ENCODE peak calls at places on chromosomes 4 and X, in four cellular contexts. R is naive thymus-derived CD4-positive, alpha-beta T cell; Q is mammary epithelial cell; Y is fibroblast of lung. P is an unnamed sample.

GRCh38 chr4:28686618-28687017 is 1826.0 kb downstream of the STIM2 start:
- DNase-seq in R (no peak), Q (peak; percentile 45), Y (peak; percentile 9), P (peak; percentile 12)

GRCh38 chrX:135388841-135389240 is 32.9 kb upstream of the SMIM10L2A start:
- DNase-seq in R (no peak), Q (no peak), Y (no peak), P (no peak)

GRCh38 chr4:148058160-148058859 is 326.4 kb downstream of the ARHGAP10 start:
- DNase-seq in R (no peak), Q (no peak), Y (no peak), P (no peak)

GRCh38 chr4:77347341-77347740 is 190.3 kb downstream of the CCNG2 start:
- DNase-seq in R (no peak), Q (no peak), Y (no peak), P (no peak)

GRCh38 chrX:129108936-129109335 is 414.4 kb downstream of the SMARCA1 start:
- DNase-seq in R (no peak), Q (no peak), Y (no peak), P (no peak)

GRCh38 chr4:8831221-8832129 is 40.2 kb downstream of the HMX1 start:
- DNase-seq in R (no peak), Q (no peak), Y (no peak), P (peak; percentile 24)

GRCh38 chrX:112761239-112762207 is 79.1 kb downstream of the AMOT start:
- DNase-seq in R (no peak), Q (no peak), Y (no peak), P (no peak)

GRCh38 chr4:94813221-94813620 is 55.5 kb downstream of the BMPR1B start:
- DNase-seq in R (no peak), Q (no peak), Y (no peak), P (no peak)

GRCh38 chr4:138938371-138938699 is 77.2 kb upstream of the NOCT start:
- DNase-seq in R (no peak), Q (peak; percentile 48), Y (peak; percentile 54), P (peak; percentile 43)

GRCh38 chr4:69830529-69831269 is 29.2 kb downstream of the SULT1E1 start:
- DNase-seq in R (no peak), Q (peak; percentile 34), Y (peak; percentile 27), P (no peak)

GRCh38 chr4:39446842-39447573 is 11.7 kb downstream of the RPL9 start:
- DNase-seq in R (peak; percentile 51), Q (peak; percentile 43), Y (peak; percentile 59), P (peak; percentile 77)

GRCh38 chrX:105136786-105137185 is 83.7 kb downstream of the TEX13A start:
- DNase-seq in R (no peak), Q (peak; percentile 69), Y (no peak), P (no peak)

GRCh38 chr4:153140294-153140693 is 63.9 kb upstream of the TRIM2 start:
- DNase-seq in R (no peak), Q (peak; percentile 35), Y (peak; percentile 70), P (no peak)

GRCh38 chr4:4410271-4410670 is 23.4 kb downstream of the NSG1 start:
- DNase-seq in R (no peak), Q (no peak), Y (no peak), P (no peak)

GRCh38 chr4:786861-787300 is 39.0 kb downstream of the CPLX1 start:
- DNase-seq in R (no peak), Q (no peak), Y (no peak), P (peak; percentile 78)
- H3K4me3 ChIP-seq in R (no peak overlapping the region), Q (no peak overlapping the region), Y (no peak overlapping the region), P (no peak overlapping the region)

DNA sequence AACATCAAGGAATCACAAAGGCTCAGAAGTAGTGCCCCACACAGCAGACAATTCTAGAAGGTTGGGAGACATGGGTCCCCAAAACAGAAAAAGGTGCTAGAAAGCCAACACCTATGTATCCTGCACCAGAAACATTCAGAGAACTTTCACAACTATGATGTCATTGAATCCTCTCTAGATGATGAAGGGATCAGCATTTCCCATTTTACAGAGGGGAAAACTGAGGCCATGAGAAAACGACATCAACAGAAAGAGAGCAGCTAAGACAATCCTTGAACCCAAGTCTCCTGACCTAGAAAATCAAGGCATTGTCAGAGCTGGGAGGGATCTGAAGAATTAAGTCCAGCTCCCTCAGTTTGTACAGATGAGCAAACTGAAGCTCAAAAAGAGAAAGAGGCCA is 3.3 kb downstream of the KCND1 start:
- DNase-seq in R (no peak), Q (no peak), Y (no peak), P (no peak)
- H3K27me3 ChIP-seq in R (no peaks in the 10 kb centered on the region), Q (no peaks in the 10 kb centered on the region), Y (no peaks in the 10 kb centered on the region), P (no peaks in the 10 kb centered on the region)

DNA sequence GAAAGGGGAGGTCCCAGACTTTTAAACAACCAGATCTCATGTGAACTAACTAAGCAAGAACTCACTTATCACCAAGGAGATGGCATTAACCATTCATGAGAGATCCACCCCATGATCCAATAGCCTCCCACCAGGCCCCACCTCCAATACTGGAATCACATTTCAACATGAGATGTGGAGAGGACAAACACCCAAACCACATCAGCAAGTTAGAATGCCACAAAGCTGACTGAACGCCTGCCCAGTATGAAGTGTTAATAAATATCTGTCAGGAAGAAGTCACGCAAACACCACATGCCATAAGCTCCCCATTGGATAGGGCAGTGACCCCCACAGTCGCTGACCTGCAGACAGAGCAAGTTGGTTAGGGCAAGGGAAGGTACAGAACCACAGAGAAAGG is 14.3 kb downstream of the SLC10A6 start:
- DNase-seq in R (no peak), Q (peak; percentile 57), Y (peak; percentile 86), P (no peak)
- H3K36me3 ChIP-seq in R (no peaks in the 10 kb centered on the region), Q (no peaks in the 10 kb centered on the region), Y (no peaks in the 10 kb centered on the region), P (no peaks in the 10 kb centered on the region)

GRCh38 chrX:6228720-6229119 is at the start of gene NLGN4X:
- DNase-seq in R (no peak), Q (no peak), Y (peak; percentile 29), P (peak; percentile 74)

GRCh38 chrX:6226053-6226645 is 2.5 kb downstream of the NLGN4X start:
- DNase-seq in R (no peak), Q (peak; percentile 15), Y (peak; percentile 6), P (peak; percentile 79)

GRCh38 chrX:6225307-6226052 is 3.2 kb downstream of the NLGN4X start:
- DNase-seq in R (no peak), Q (peak; percentile 5), Y (peak; percentile 13), P (peak; percentile 15)

GRCh38 chrX:6227445-6227820 is 1.2 kb downstream of the NLGN4X start:
- DNase-seq in R (no peak), Q (no peak), Y (peak; percentile 3), P (peak; percentile 32)

DNA sequence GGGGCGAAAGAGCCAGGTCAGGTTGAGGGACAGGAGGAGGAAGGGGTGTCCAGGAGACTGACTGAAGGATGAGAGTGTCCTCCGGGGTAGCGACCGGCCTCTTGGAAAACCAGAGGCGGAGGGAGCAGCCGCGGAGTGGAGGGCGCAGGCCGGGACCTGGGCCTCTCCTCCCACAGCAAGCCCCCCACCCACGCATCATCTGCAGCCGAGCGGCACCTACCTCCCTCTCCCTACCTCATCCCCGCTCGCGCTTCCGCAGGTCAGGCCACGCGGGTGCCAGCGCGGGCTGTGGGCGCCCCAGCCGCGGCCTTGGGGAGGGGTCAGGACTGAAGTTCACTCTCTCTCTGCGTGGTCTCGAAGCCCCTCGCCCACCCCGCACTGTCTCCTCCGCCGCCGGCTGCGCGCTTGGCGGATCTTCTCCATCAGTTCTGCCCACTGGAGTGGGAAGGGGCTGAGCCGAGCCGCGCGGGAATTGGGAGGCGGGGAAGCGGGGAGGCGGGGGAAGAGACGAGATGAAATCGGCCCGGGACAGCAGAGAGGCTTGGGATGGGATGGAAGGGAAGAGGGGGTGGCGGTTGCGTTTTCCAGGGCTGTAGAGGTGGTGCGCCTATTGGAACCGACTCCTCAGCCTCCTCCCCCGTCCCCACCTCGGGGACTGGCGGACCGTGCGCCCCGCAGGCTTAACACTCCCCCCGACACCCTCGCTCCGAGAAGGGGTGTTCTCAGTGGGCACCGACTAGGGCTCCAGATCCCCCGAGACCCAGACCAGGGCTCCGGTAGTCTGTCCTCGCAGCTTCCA is 1.8 kb downstream of the NLGN4X start:
- DNase-seq in R (no peak), Q (no peak), Y (peak; percentile 11), P (peak; percentile 75)
- H3K4me3 ChIP-seq in R (no peak overlapping the region), Q (peak overlapping the region; percentile 30), Y (no peak overlapping the region), P (peak overlapping the region; percentile 94)

GRCh38 chr4:42397256-42397634 is at the start of gene SHISA3:
- DNase-seq in R (no peak), Q (no peak), Y (peak; percentile 19), P (peak; percentile 80)
- H3K27me3 ChIP-seq in R (peaks cover 4% of the 10 kb centered on the region), Q (peaks cover 42% of the 10 kb centered on the region), Y (peaks cover 17% of the 10 kb centered on the region), P (peaks cover 68% of the 10 kb centered on the region)

GRCh38 chr4:2497931-2498330 is 29.0 kb downstream of the RNF4 start:
- DNase-seq in R (no peak), Q (no peak), Y (no peak), P (no peak)

GRCh38 chr4:2503809-2504208 is 32.6 kb upstream of the FAM193A start:
- DNase-seq in R (no peak), Q (no peak), Y (no peak), P (no peak)

GRCh38 chr4:2501034-2501594 is 32.2 kb downstream of the RNF4 start:
- DNase-seq in R (no peak), Q (no peak), Y (no peak), P (no peak)

GRCh38 chr4:2497324-2497723 is 28.4 kb downstream of the RNF4 start:
- DNase-seq in R (no peak), Q (no peak), Y (no peak), P (no peak)

DNA sequence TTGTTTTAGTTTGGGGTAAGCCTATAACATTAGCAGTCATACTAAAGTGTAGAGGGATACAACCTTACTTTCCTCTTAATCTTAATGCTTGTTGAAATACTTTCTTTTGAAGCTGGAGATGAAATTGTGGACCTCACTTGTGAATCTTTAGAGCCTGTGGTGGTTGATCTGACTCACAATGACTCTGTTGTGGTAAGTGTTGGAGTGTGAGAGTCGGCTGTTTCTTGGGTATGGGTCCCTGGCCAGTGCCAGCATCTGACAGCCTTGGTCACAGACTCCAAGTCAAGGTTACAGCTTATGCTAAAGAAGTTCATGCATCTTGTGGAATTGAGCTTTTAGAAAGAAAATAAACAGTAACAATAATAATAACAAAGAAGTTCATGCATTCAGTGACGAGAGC is 31.6 kb downstream of the RNF4 start:
- DNase-seq in R (no peak), Q (no peak), Y (peak; percentile 19), P (no peak)
- H3K36me3 ChIP-seq in R (peaks cover 82% of the 10 kb centered on the region), Q (peaks cover 34% of the 10 kb centered on the region), Y (peaks cover 13% of the 10 kb centered on the region), P (peaks cover 35% of the 10 kb centered on the region)

DNA sequence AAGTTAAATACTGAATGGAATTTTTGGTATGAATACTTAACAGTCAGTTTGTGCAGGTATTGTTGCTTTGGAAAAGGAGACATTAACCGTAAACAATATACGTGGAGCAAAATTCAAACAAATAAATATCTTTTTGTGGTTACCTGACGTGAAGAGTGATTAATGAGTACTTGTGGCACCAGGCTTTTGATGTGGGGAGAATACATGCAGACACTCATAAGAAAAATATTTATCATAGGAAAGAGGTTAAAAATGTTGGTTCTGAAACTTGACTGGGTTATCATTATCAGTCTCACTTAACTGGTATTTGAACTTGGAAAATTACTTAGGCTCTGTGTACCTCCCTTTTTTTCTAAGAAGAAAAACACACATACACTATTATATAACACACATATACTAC is 136.4 kb upstream of the NDST4 start:
- DNase-seq in R (no peak), Q (peak; percentile 22), Y (peak; percentile 34), P (no peak)
- H3K4me3 ChIP-seq in R (no peak overlapping the region), Q (no peak overlapping the region), Y (no peak overlapping the region), P (no peak overlapping the region)

GRCh38 chr4:146135941-146136340 is 39.6 kb upstream of the LSM6 start:
- DNase-seq in R (no peak), Q (no peak), Y (no peak), P (no peak)
- H3K27me3 ChIP-seq in R (no peaks in the 10 kb centered on the region), Q (no peaks in the 10 kb centered on the region), Y (no peaks in the 10 kb centered on the region), P (no peaks in the 10 kb centered on the region)

GRCh38 chrX:132258509-132258908 is 39.3 kb upstream of the RAP2C start:
- DNase-seq in R (no peak), Q (no peak), Y (no peak), P (no peak)

GRCh38 chrX:132257116-132257515 is 37.9 kb upstream of the RAP2C start:
- DNase-seq in R (no peak), Q (no peak), Y (peak; percentile 68), P (no peak)
- H3K36me3 ChIP-seq in R (no peaks in the 10 kb centered on the region), Q (no peaks in the 10 kb centered on the region), Y (no peaks in the 10 kb centered on the region), P (no peaks in the 10 kb centered on the region)